ENCODE peak calls at places on chromosomes 4 and X, in six cellular contexts. O, Z, R, N, Y and C are unnamed samples. For H3K9me2, the result is how much of the 10 kb centered on the place peaks cover.

GRCh38 chrX:132612990-132613564 is 124.2 kb upstream of the MBNL3 start:
- DNase-seq in O (peak), R (peak), Z (peak), Y (peak), N (peak), C (peak)

GRCh38 chrX:69123481-69123880 is 41.8 kb downstream of the PJA1 start:
- DNase-seq in O (no peak), R (no peak), Y (no peak), N (no peak), Z (no peak), C (no peak)

GRCh38 chr4:106676173-106676921 is 307.8 kb upstream of the GIMD1 start:
- DNase-seq in O (no peak), R (no peak), N (no peak), Z (no peak), Y (no peak), C (no peak)

GRCh38 chr4:105145059-105145912 is 1.4 kb upstream of the TET2 start:
- DNase-seq in N (no peak), Y (no peak), O (no peak), R (no peak), Z (no peak), C (no peak)

GRCh38 chr4:143587703-143588102 is 74.2 kb downstream of the SMARCA5 start:
- DNase-seq in Z (no peak), N (no peak), O (peak), R (peak), Y (no peak), C (peak)

GRCh38 chr4:101217353-101218031 is 129.8 kb downstream of the PPP3CA start:
- DNase-seq in R (no peak), N (no peak), Y (no peak), O (no peak), Z (no peak), C (no peak)

GRCh38 chr4:47239649-47240048 is 208.3 kb downstream of the GABRB1 start:
- DNase-seq in Z (no peak), R (no peak), O (no peak), N (no peak), Y (no peak), C (no peak)

GRCh38 chrX:72071213-72071612 is 60.5 kb downstream of the RTL5 start:
- DNase-seq in Z (no peak), O (no peak), Y (no peak), N (no peak), R (no peak), C (no peak)

GRCh38 chr4:73860175-73860574 is 7.1 kb downstream of the PF4V1 start:
- DNase-seq in N (no peak), O (no peak), R (no peak), Z (no peak), Y (no peak), C (no peak)

GRCh38 chr4:65635051-65635821 is 35.1 kb downstream of the EPHA5 start:
- DNase-seq in R (no peak), N (no peak), Y (peak), Z (no peak), O (no peak), C (no peak)

GRCh38 chr4:141788169-141788915 is 152.0 kb downstream of the IL15 start:
- DNase-seq in R (no peak), Y (no peak), O (no peak), Z (no peak), N (no peak), C (no peak)

DNA sequence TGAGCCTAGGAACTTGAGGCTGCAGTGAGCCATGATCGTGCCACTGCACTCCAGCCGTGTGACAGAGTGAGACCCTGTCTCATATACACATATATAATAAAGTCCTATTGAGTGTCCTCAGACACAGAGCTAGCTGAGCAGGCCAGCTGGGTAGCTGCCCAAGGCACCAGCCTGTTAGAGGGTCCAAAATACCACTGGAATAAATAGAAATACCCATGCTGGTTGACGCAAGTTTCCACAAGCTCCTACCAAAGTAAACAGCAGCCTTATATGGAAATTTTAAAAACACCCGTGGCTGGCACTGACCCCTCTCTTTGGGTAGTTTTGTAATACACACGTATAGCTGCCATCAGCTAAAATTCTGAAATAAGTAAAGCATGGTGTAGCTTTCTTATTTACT is 348.6 kb downstream of the BCOR start:
- DNase-seq in Y (no peak), R (no peak), O (no peak), N (no peak), Z (no peak), C (no peak)
- H3K9me2 ChIP-seq in Y (under half), R (under half), O (under half), N (under half), Z (under half), C (under half)

DNA sequence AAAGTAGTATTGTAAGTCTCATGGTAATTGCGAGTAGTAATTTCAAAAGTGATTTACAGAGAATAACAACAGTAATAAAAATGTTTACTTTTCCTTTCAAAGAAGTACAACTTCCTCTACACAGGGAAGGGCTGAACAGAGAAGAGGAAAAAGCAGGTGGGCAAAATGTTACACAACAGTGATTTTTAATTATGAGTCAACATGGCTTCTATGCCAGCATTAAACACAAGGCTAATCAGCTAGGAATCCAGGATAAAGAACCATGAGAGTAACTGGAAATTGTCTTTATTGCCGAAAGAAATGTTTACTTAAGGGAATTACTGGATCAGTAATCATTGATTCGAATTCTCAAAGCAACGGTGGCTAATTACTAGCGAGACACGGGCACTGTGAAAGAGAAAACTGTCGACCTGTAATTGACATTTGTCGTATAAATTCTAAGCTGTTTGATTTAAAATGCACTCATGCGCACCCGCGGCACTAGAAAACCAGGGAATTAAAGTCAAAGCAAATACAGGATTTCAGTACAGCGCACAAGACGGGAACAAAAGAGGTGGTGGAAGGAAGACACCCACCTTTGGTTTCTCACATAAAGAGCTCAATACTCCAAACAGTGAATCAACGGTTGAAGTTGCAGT is 15.5 kb downstream of the UTP3 start:
- DNase-seq in O (no peak), R (no peak), N (no peak), Y (peak), Z (peak), C (no peak)
- H3K9me2 ChIP-seq in O (under half), R (under half), N (under half), Y (under half), Z (under half), C (under half)

GRCh38 chr4:95402299-95402698 is 146.5 kb downstream of the UNC5C start:
- DNase-seq in Z (no peak), O (no peak), N (no peak), Y (no peak), R (no peak), C (no peak)
- H3K9me2 ChIP-seq in Z (under half), O (under half), N (under half), Y (under half), R (under half), C (under half)

GRCh38 chr4:83207497-83208105 is 77.0 kb downstream of the COQ2 start:
- DNase-seq in R (peak), Y (peak), Z (no peak), O (no peak), N (no peak), C (no peak)
- H3K9me2 ChIP-seq in R (under half), Y (under half), Z (under half), O (under half), N (under half), C (under half)

GRCh38 chr4:186827542-186827887 is 103.9 kb upstream of the FAT1 start:
- DNase-seq in R (no peak), O (no peak), N (no peak), Y (no peak), Z (no peak), C (no peak)
- H3K9me2 ChIP-seq in R (under half), O (under half), N (under half), Y (under half), Z (under half), C (under half)

GRCh38 chr4:8105303-8106100 is 53.1 kb downstream of the ABLIM2 start:
- DNase-seq in Y (no peak), O (no peak), R (no peak), N (no peak), Z (no peak), C (no peak)
- H3K9me2 ChIP-seq in Y (under half), O (under half), R (under half), N (under half), Z (under half), C (under half)

DNA sequence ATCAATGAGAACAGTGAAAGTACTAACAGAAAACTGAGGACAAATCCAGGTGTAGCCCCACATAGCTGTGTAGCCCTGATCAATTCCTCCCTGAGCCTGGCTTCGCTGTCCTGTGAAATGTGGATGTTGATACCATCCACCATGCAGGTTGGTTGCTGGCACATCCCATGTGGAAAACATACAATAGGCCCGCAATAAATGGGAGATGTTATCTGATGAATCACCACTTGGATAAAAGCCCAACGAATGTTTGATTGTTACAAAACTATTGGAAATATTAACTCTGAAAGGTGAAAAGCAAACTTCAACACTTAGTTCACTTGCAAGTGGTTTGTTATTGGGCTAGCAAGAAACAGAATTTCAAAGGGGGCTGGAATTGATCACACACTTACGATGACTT is 186.3 kb upstream of the FTHL17 start:
- DNase-seq in Z (no peak), Y (no peak), N (no peak), O (no peak), R (no peak), C (no peak)
- H3K9me2 ChIP-seq in Z (under half), Y (under half), N (under half), O (under half), R (under half), C (under half)

DNA sequence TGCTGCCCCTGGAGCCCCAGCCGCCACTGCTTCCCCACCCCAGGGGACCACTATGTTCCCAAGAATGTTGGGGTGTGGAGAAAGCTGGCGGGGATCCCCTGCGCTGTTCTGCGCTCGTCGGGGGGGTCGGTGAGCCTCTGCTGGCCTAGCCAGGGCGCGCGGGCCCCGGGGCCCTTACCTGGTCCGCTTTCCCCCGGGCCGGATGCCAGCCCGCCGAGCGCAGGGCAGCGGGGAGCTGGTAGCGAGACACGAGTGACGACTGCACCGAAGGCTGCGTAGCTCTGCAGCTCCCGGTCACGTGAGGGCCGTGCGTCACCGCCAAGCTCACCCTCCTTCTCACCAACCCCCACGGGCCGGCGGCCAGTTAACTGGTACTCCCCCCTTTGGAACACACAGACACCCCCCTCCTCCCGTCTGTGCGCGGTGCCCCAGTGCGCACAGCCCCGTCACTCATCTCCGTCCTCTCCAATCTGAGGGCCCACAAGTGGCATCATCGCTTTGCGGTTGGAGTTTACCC is at the start of gene BEX1:
- DNase-seq in N (peak), R (no peak), Z (no peak), O (no peak), Y (peak), C (no peak)
- H3K9me2 ChIP-seq in N (under half), R (under half), Z (under half), O (under half), Y (under half), C (under half)

GRCh38 chrX:70498129-70498528 is 53.5 kb downstream of the DLG3 start:
- DNase-seq in R (no peak), O (peak), N (no peak), Z (no peak), Y (no peak), C (no peak)
- H3K9me2 ChIP-seq in R (under half), O (under half), N (under half), Z (under half), Y (under half), C (under half)

GRCh38 chr4:8709729-8710360 is 117.3 kb downstream of the CPZ start:
- DNase-seq in N (peak), Z (no peak), Y (no peak), R (no peak), O (no peak), C (no peak)

GRCh38 chr4:8710416-8710815 is 117.9 kb downstream of the CPZ start:
- DNase-seq in N (peak), O (no peak), R (no peak), Z (no peak), Y (no peak), C (no peak)

GRCh38 chr4:8708401-8709021 is 115.9 kb downstream of the CPZ start:
- DNase-seq in O (no peak), R (no peak), Y (no peak), N (peak), Z (no peak), C (no peak)

GRCh38 chr4:8710946-8711345 is 118.4 kb downstream of the CPZ start:
- DNase-seq in R (no peak), Z (no peak), O (no peak), N (peak), Y (no peak), C (no peak)

GRCh38 chr4:8709050-8709728 is 116.6 kb downstream of the CPZ start:
- DNase-seq in O (no peak), Y (no peak), N (peak), R (no peak), Z (no peak), C (no peak)
- H3K9me2 ChIP-seq in O (under half), Y (under half), N (under half), R (under half), Z (under half), C (under half)